ENCODE peak calls at places on chromosomes 5 and 9, in six cellular contexts. One of them, this sample, is unnamed.

GRCh38 chr5:763998-764781 is 20.3 kb downstream of the ZDHHC11B start:
- DNase-seq in HTR-8/SVneo: no peak
- DNase-seq in NCI-H2171 treated with DMSO at 0.1 percent for 48 hours: no peak
- DNase-seq in NCI-H774: no peak
- DNase-seq in C1 segment of cervical spinal cord: no peak
- DNase-seq in heart left ventricle: no peak
- DNase-seq in this sample: no peak

GRCh38 chr5:177010150-177010549 is 3.6 kb upstream of the UIMC1 start:
- DNase-seq in HTR-8/SVneo: no peak
- DNase-seq in NCI-H2171 treated with DMSO at 0.1 percent for 48 hours: no peak
- DNase-seq in NCI-H774: no peak
- DNase-seq in C1 segment of cervical spinal cord: no peak
- DNase-seq in heart left ventricle: no peak
- DNase-seq in this sample: no peak

GRCh38 chr5:176180781-176181180 is 57.4 kb upstream of the SIMC1 start:
- DNase-seq in HTR-8/SVneo: no peak
- DNase-seq in NCI-H2171 treated with DMSO at 0.1 percent for 48 hours: no peak
- DNase-seq in NCI-H774: no peak
- DNase-seq in C1 segment of cervical spinal cord: no peak
- DNase-seq in heart left ventricle: no peak
- DNase-seq in this sample: no peak

GRCh38 chr9:81565144-81565543 is 124.2 kb downstream of the TLE1 start:
- DNase-seq in HTR-8/SVneo: no peak
- DNase-seq in NCI-H2171 treated with DMSO at 0.1 percent for 48 hours: no peak
- DNase-seq in NCI-H774: no peak
- DNase-seq in C1 segment of cervical spinal cord: no peak
- DNase-seq in heart left ventricle: no peak
- DNase-seq in this sample: no peak

GRCh38 chr5:158175664-158176507 is 316.9 kb upstream of the CLINT1 start:
- DNase-seq in HTR-8/SVneo: no peak
- DNase-seq in NCI-H2171 treated with DMSO at 0.1 percent for 48 hours: no peak
- DNase-seq in NCI-H774: no peak
- DNase-seq in C1 segment of cervical spinal cord: no peak
- DNase-seq in heart left ventricle: no peak
- DNase-seq in this sample: no peak

GRCh38 chr9:21450733-21451394 is 10.6 kb downstream of the IFNA1 start:
- DNase-seq in HTR-8/SVneo: no peak
- DNase-seq in NCI-H2171 treated with DMSO at 0.1 percent for 48 hours: no peak
- DNase-seq in NCI-H774: no peak
- DNase-seq in C1 segment of cervical spinal cord: no peak
- DNase-seq in heart left ventricle: no peak
- DNase-seq in this sample: no peak

GRCh38 chr5:165138261-165138660 is 1632.8 kb downstream of the MAT2B start:
- DNase-seq in HTR-8/SVneo: no peak
- DNase-seq in NCI-H2171 treated with DMSO at 0.1 percent for 48 hours: no peak
- DNase-seq in NCI-H774: no peak
- DNase-seq in C1 segment of cervical spinal cord: no peak
- DNase-seq in heart left ventricle: no peak
- DNase-seq in this sample: no peak

GRCh38 chr5:69048233-69048632 is 45.6 kb upstream of the SLC30A5 start:
- DNase-seq in HTR-8/SVneo: no peak
- DNase-seq in NCI-H2171 treated with DMSO at 0.1 percent for 48 hours: peak
- DNase-seq in NCI-H774: no peak
- DNase-seq in C1 segment of cervical spinal cord: no peak
- DNase-seq in heart left ventricle: no peak
- DNase-seq in this sample: no peak

GRCh38 chr5:125205604-125206221 is 459.3 kb upstream of the ZNF608 start:
- DNase-seq in HTR-8/SVneo: no peak
- DNase-seq in NCI-H2171 treated with DMSO at 0.1 percent for 48 hours: no peak
- DNase-seq in NCI-H774: no peak
- DNase-seq in C1 segment of cervical spinal cord: no peak
- DNase-seq in heart left ventricle: no peak
- DNase-seq in this sample: no peak

GRCh38 chr5:136521696-136522095 is 156.4 kb upstream of the TRPC7 start:
- DNase-seq in HTR-8/SVneo: no peak
- DNase-seq in NCI-H2171 treated with DMSO at 0.1 percent for 48 hours: no peak
- DNase-seq in NCI-H774: no peak
- DNase-seq in C1 segment of cervical spinal cord: no peak
- DNase-seq in heart left ventricle: no peak
- DNase-seq in this sample: no peak

GRCh38 chr9:133762488-133763271 is 24.5 kb upstream of the SARDH start:
- DNase-seq in HTR-8/SVneo: no peak
- DNase-seq in NCI-H2171 treated with DMSO at 0.1 percent for 48 hours: no peak
- DNase-seq in NCI-H774: no peak
- DNase-seq in C1 segment of cervical spinal cord: no peak
- DNase-seq in heart left ventricle: no peak
- DNase-seq in this sample: no peak

GRCh38 chr9:69895185-69895584 is 74.6 kb downstream of the CFAP95 start:
- DNase-seq in HTR-8/SVneo: no peak
- DNase-seq in NCI-H2171 treated with DMSO at 0.1 percent for 48 hours: no peak
- DNase-seq in NCI-H774: no peak
- DNase-seq in C1 segment of cervical spinal cord: no peak
- DNase-seq in heart left ventricle: no peak
- DNase-seq in this sample: no peak

GRCh38 chr9:109781541-109782197 is 1.7 kb downstream of the PALM2AKAP2 start:
- DNase-seq in HTR-8/SVneo: no peak
- DNase-seq in NCI-H2171 treated with DMSO at 0.1 percent for 48 hours: no peak
- DNase-seq in NCI-H774: no peak
- DNase-seq in C1 segment of cervical spinal cord: no peak
- DNase-seq in heart left ventricle: no peak
- DNase-seq in this sample: no peak

GRCh38 chr9:86893811-86894490 is 53.4 kb downstream of the GAS1 start:
- DNase-seq in HTR-8/SVneo: no peak
- DNase-seq in NCI-H2171 treated with DMSO at 0.1 percent for 48 hours: no peak
- DNase-seq in NCI-H774: no peak
- DNase-seq in C1 segment of cervical spinal cord: no peak
- DNase-seq in heart left ventricle: no peak
- DNase-seq in this sample: no peak

GRCh38 chr9:26292943-26293342 is 599.7 kb downstream of the CAAP1 start:
- DNase-seq in HTR-8/SVneo: peak
- DNase-seq in NCI-H2171 treated with DMSO at 0.1 percent for 48 hours: no peak
- DNase-seq in NCI-H774: no peak
- DNase-seq in C1 segment of cervical spinal cord: no peak
- DNase-seq in heart left ventricle: no peak
- DNase-seq in this sample: no peak

GRCh38 chr9:1207681-1208080 is 157.5 kb downstream of the DMRT2 start:
- DNase-seq in HTR-8/SVneo: no peak
- DNase-seq in NCI-H2171 treated with DMSO at 0.1 percent for 48 hours: no peak
- DNase-seq in NCI-H774: no peak
- DNase-seq in C1 segment of cervical spinal cord: no peak
- DNase-seq in heart left ventricle: no peak
- DNase-seq in this sample: no peak

GRCh38 chr9:133525677-133526076 is 918 bp upstream of the MYMK start:
- DNase-seq in HTR-8/SVneo: no peak
- DNase-seq in NCI-H2171 treated with DMSO at 0.1 percent for 48 hours: no peak
- DNase-seq in NCI-H774: no peak
- DNase-seq in C1 segment of cervical spinal cord: no peak
- DNase-seq in heart left ventricle: no peak
- DNase-seq in this sample: no peak

GRCh38 chr9:135471751-135472640 is 7.6 kb upstream of the PPP1R26 start:
- DNase-seq in HTR-8/SVneo: no peak
- DNase-seq in NCI-H2171 treated with DMSO at 0.1 percent for 48 hours: peak
- DNase-seq in NCI-H774: no peak
- DNase-seq in C1 segment of cervical spinal cord: no peak
- DNase-seq in heart left ventricle: no peak
- DNase-seq in this sample: no peak

GRCh38 chr9:32426278-32426939 is 42.0 kb downstream of the ACO1 start:
- DNase-seq in HTR-8/SVneo: peak
- DNase-seq in NCI-H2171 treated with DMSO at 0.1 percent for 48 hours: no peak
- DNase-seq in NCI-H774: no peak
- DNase-seq in C1 segment of cervical spinal cord: no peak
- DNase-seq in heart left ventricle: no peak
- DNase-seq in this sample: no peak

GRCh38 chr5:175653763-175654162 is 4.1 kb upstream of the HRH2 start:
- DNase-seq in HTR-8/SVneo: no peak
- DNase-seq in NCI-H2171 treated with DMSO at 0.1 percent for 48 hours: no peak
- DNase-seq in NCI-H774: no peak
- DNase-seq in C1 segment of cervical spinal cord: no peak
- DNase-seq in heart left ventricle: no peak
- DNase-seq in this sample: no peak

GRCh38 chr5:102536323-102536928 is 37.6 kb upstream of the SLCO6A1 start:
- DNase-seq in HTR-8/SVneo: no peak
- DNase-seq in NCI-H2171 treated with DMSO at 0.1 percent for 48 hours: peak
- DNase-seq in NCI-H774: no peak
- DNase-seq in C1 segment of cervical spinal cord: no peak
- DNase-seq in heart left ventricle: no peak
- DNase-seq in this sample: no peak

GRCh38 chr5:4230531-4230904 is 634.9 kb downstream of the IRX1 start:
- DNase-seq in HTR-8/SVneo: no peak
- DNase-seq in NCI-H2171 treated with DMSO at 0.1 percent for 48 hours: no peak
- DNase-seq in NCI-H774: no peak
- DNase-seq in C1 segment of cervical spinal cord: no peak
- DNase-seq in heart left ventricle: no peak
- DNase-seq in this sample: no peak

GRCh38 chr5:129904667-129905466 is 602 bp downstream of the CHSY3 start:
- DNase-seq in HTR-8/SVneo: no peak
- DNase-seq in NCI-H2171 treated with DMSO at 0.1 percent for 48 hours: no peak
- DNase-seq in NCI-H774: no peak
- DNase-seq in C1 segment of cervical spinal cord: no peak
- DNase-seq in heart left ventricle: peak
- DNase-seq in this sample: peak

GRCh38 chr5:142955628-142956027 is 185.5 kb downstream of the ARHGAP26 start:
- DNase-seq in HTR-8/SVneo: no peak
- DNase-seq in NCI-H2171 treated with DMSO at 0.1 percent for 48 hours: no peak
- DNase-seq in NCI-H774: no peak
- DNase-seq in C1 segment of cervical spinal cord: no peak
- DNase-seq in heart left ventricle: no peak
- DNase-seq in this sample: no peak

GRCh38 chr9:93302586-93303257 is 118.8 kb downstream of the WNK2 start:
- DNase-seq in HTR-8/SVneo: peak
- DNase-seq in NCI-H2171 treated with DMSO at 0.1 percent for 48 hours: peak
- DNase-seq in NCI-H774: peak
- DNase-seq in C1 segment of cervical spinal cord: no peak
- DNase-seq in heart left ventricle: no peak
- DNase-seq in this sample: peak

GRCh38 chr5:134001938-134002731 is 2.6 kb downstream of the VDAC1 start:
- DNase-seq in HTR-8/SVneo: no peak
- DNase-seq in NCI-H2171 treated with DMSO at 0.1 percent for 48 hours: no peak
- DNase-seq in NCI-H774: no peak
- DNase-seq in C1 segment of cervical spinal cord: no peak
- DNase-seq in heart left ventricle: no peak
- DNase-seq in this sample: no peak

This sample was measured in germinal center.